ENCODE peak calls at places on chromosomes 3 and 15, in ten cellular contexts. P, W, I, U, C, H, J, K, M and Z are unnamed samples.

GRCh38 chr3:125161607-125162219 is 50.8 kb downstream of the SLC12A8 start:
- DNase-seq in I (no peak), H (no peak), K (no peak), U (no peak), C (no peak), P (peak; percentile 56), M (peak; percentile 61), J (no peak), W (no peak), Z (no peak)

GRCh38 chr15:35827949-35828348 is 282.0 kb upstream of the DPH6 start:
- DNase-seq in K (no peak), H (no peak), M (no peak), I (no peak), P (no peak), U (no peak), C (no peak), J (no peak), W (no peak), Z (no peak)

GRCh38 chr15:81271761-81272644 is 51.9 kb downstream of the STARD5 start:
- DNase-seq in U (no peak), M (no peak), C (no peak), K (no peak), P (no peak), W (no peak), J (no peak), H (no peak), I (no peak), Z (no peak)

GRCh38 chr3:143608966-143609365 is 239.3 kb downstream of the SLC9A9 start:
- DNase-seq in M (no peak), C (no peak), W (no peak), J (peak; percentile 19), K (no peak), U (no peak), H (no peak), I (no peak), P (no peak), Z (no peak)

GRCh38 chr15:36577082-36577481 is 2.3 kb upstream of the CDIN1 start:
- DNase-seq in P (no peak), U (no peak), C (no peak), M (no peak), H (no peak), I (no peak), J (no peak), K (no peak), W (no peak), Z (no peak)

GRCh38 chr3:134666466-134666865 is 15.6 kb upstream of the KY start:
- DNase-seq in W (no peak), C (no peak), M (no peak), K (no peak), U (no peak), I (no peak), H (no peak), J (peak; percentile 55), P (no peak), Z (peak; percentile 39)

GRCh38 chr15:42832577-42832976 is 88.0 kb downstream of the TTBK2 start:
- DNase-seq in M (no peak), H (peak; percentile 48), J (peak; percentile 96), W (no peak), I (no peak), P (no peak), K (no peak), U (no peak), C (no peak), Z (no peak)

GRCh38 chr3:65350786-65351476 is 663.1 kb upstream of the ADAMTS9 start:
- DNase-seq in M (peak; percentile 36), J (no peak), H (no peak), I (no peak), W (no peak), P (no peak), K (no peak), C (no peak), U (no peak), Z (no peak)

GRCh38 chr3:150359381-150359780 is 48.7 kb upstream of the TSC22D2 start:
- DNase-seq in C (no peak), U (no peak), P (no peak), M (no peak), I (no peak), W (no peak), J (no peak), K (no peak), H (no peak), Z (no peak)

GRCh38 chr15:99452728-99453643 is 112.8 kb upstream of the MEF2A start:
- DNase-seq in M (peak; percentile 47), K (peak; percentile 91), P (peak; percentile 83), J (no peak), C (no peak), H (no peak), W (no peak), U (peak; percentile 60), I (no peak), Z (peak; percentile 74)

GRCh38 chr3:174398761-174399160 is 460.4 kb upstream of the NAALADL2 start:
- DNase-seq in U (no peak), K (no peak), P (no peak), H (no peak), M (no peak), C (no peak), I (no peak), J (no peak), W (no peak), Z (no peak)

GRCh38 chr3:62876064-62876463 is 848 bp upstream of the CADPS start:
- DNase-seq in C (peak; percentile 45), K (no peak), P (no peak), U (no peak), H (peak; percentile 62), J (peak; percentile 39), W (no peak), I (peak; percentile 52), M (peak; percentile 69), Z (no peak)

GRCh38 chr15:74845208-74845568 is 2.2 kb upstream of the ULK3 start:
- DNase-seq in H (no peak), M (no peak), J (no peak), W (no peak), P (no peak), K (no peak), C (no peak), I (no peak), U (no peak), Z (no peak)

GRCh38 chr15:51758645-51759044 is 7.2 kb downstream of the TMOD2 start:
- DNase-seq in J (peak; percentile 42), H (no peak), M (peak; percentile 43), U (no peak), C (peak; percentile 70), I (no peak), P (peak; percentile 29), W (no peak), K (peak; percentile 58), Z (no peak)

GRCh38 chr3:106729481-106729880 is 647.8 kb upstream of the CCDC54 start:
- DNase-seq in M (no peak), J (no peak), I (no peak), P (no peak), H (no peak), U (no peak), K (no peak), W (no peak), C (no peak), Z (no peak)

DNA sequence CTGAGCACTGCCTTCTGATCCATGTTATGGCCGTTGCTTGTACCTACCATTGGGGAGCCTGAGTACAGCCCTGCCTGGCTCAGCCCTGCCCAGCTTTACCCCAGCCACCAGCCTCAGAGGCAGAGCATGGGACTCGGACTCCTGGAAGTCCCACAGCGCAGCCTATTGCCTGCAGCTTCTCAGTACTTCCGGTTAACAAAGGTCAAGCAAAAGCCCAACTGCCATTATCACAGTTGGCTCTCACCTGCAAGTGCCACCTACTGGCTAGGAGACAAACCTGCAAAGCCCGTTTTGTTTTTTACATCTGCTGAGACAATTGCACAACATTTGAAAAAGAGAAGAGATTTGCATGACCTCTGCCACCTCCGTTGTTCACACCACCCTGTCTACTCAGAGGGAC is 1081.7 kb downstream of the NAALADL2 start:
- DNase-seq in M (no peak), H (no peak), K (no peak), C (no peak), P (no peak), U (no peak), W (no peak), J (peak; percentile 11), I (no peak), Z (no peak)
- TF ChIP-seq CTCF in M (no peak), H (no peak), K (no peak), C (no peak), P (no peak), U (no peak), W (peak; percentile 33), J (peak; percentile 50), I (no peak), Z (no peak)

GRCh38 chr3:37475435-37475834 is 301.1 kb upstream of the LRRFIP2 start:
- DNase-seq in C (no peak), I (no peak), H (no peak), M (no peak), U (no peak), J (no peak), K (no peak), W (no peak), P (no peak), Z (no peak)
- H3K27me3 ChIP-seq in C (no peaks in the 10 kb centered on the region), I (no peaks in the 10 kb centered on the region), H (no peaks in the 10 kb centered on the region), M (no peaks in the 10 kb centered on the region), U (no peaks in the 10 kb centered on the region), J (no peaks in the 10 kb centered on the region), K (no peaks in the 10 kb centered on the region), W (no peaks in the 10 kb centered on the region), P (no peaks in the 10 kb centered on the region), Z (no peaks in the 10 kb centered on the region)

GRCh38 chr3:110946810-110947209 is 124.8 kb upstream of the NECTIN3 start:
- DNase-seq in J (no peak), M (no peak), P (no peak), C (no peak), W (no peak), K (no peak), H (no peak), U (no peak), I (no peak), Z (no peak)

GRCh38 chr3:110940074-110940473 is 131.5 kb upstream of the NECTIN3 start:
- DNase-seq in H (no peak), U (no peak), K (no peak), C (no peak), W (no peak), M (no peak), P (no peak), I (no peak), J (no peak), Z (no peak)

GRCh38 chr3:110944782-110945181 is 126.8 kb upstream of the NECTIN3 start:
- DNase-seq in K (no peak), J (no peak), C (no peak), H (no peak), I (no peak), P (no peak), M (no peak), W (no peak), U (no peak), Z (no peak)
- H3K9me3 ChIP-seq in K (no peaks in the 10 kb centered on the region), J (peaks cover 6% of the 10 kb centered on the region), C (no peaks in the 10 kb centered on the region), H (peaks cover 25% of the 10 kb centered on the region), I (no peaks in the 10 kb centered on the region), P (peaks cover 65% of the 10 kb centered on the region), M (no peaks in the 10 kb centered on the region), W (no peaks in the 10 kb centered on the region), U (peaks cover 57% of the 10 kb centered on the region), Z (no peaks in the 10 kb centered on the region)

DNA sequence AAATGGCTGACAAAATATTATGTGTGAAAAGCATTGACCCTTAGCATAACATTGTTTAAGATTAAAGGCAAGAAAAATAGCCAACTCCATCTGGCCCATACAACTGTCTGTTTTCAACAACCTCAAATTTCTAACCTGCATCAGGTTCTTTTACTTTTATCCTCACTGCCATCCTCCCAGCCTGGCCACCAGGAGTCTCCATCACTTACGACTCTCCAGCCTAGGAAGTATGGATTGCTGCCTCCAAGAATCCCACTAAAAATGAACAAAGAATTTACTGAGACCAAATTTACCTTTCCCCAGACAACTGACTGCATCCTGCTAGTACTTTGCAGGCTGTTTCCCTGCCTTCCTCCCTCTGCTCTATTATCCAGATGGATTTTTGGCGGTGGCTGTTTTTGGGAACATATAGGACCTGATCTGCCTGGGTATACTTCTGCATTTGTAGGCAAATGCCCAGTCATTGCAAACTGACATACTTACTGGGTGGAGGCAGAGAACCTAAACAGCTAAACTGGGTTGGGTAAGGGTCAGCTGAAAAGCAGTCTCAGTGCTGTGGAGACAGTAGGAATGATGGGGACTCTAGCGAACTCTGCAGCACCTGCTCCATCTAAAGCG is 144.2 kb downstream of the GHSR start:
- DNase-seq in W (no peak), H (no peak), J (no peak), M (no peak), I (no peak), C (no peak), U (no peak), K (no peak), P (no peak), Z (no peak)
- TF ChIP-seq CTCF in W (peak; percentile 56), H (peak; percentile 29), J (peak; percentile 31), M (no peak), I (no peak), C (no peak), U (no peak), K (no peak), P (no peak), Z (no peak)